ENCODE peak calls at places on chromosome 1, in five cellular contexts. One of them, this sample, is unnamed.

GRCh38 chr1:100448371-100448770 is 89.6 kb upstream of the GPR88 start:
- DNase-seq in effector CD4-positive, alpha-beta T cell: no peak
- DNase-seq in posterior cingulate gyrus: no peak
- DNase-seq in GM23338: no peak
- DNase-seq in stimulated activated CD4-positive, alpha-beta T cell treated with anti-CD3 and anti-CD28 coated beads, Interleukin-1b, Interleukin-23, amount 100 ng/mL, for 1 hour: no peak
- DNase-seq in this sample: no peak

GRCh38 chr1:244757091-244757939 is 78.1 kb upstream of the COX20 start:
- DNase-seq in posterior cingulate gyrus: no peak
- DNase-seq in effector CD4-positive, alpha-beta T cell: no peak
- DNase-seq in stimulated activated CD4-positive, alpha-beta T cell treated with anti-CD3 and anti-CD28 coated beads, Interleukin-1b, Interleukin-23, amount 100 ng/mL, for 1 hour: no peak
- DNase-seq in GM23338: no peak
- DNase-seq in this sample: no peak

GRCh38 chr1:10623391-10624145 is 148.8 kb downstream of the PEX14 start:
- DNase-seq in stimulated activated CD4-positive, alpha-beta T cell treated with anti-CD3 and anti-CD28 coated beads, Interleukin-1b, Interleukin-23, amount 100 ng/mL, for 1 hour: no peak
- DNase-seq in posterior cingulate gyrus: no peak
- DNase-seq in GM23338: no peak
- DNase-seq in effector CD4-positive, alpha-beta T cell: no peak
- DNase-seq in this sample: no peak

GRCh38 chr1:212470059-212470458 is 37.3 kb downstream of the NENF start:
- DNase-seq in GM23338: no peak
- DNase-seq in posterior cingulate gyrus: peak; percentile 77
- DNase-seq in stimulated activated CD4-positive, alpha-beta T cell treated with anti-CD3 and anti-CD28 coated beads, Interleukin-1b, Interleukin-23, amount 100 ng/mL, for 1 hour: no peak
- DNase-seq in effector CD4-positive, alpha-beta T cell: no peak
- DNase-seq in this sample: no peak

GRCh38 chr1:1364266-1364665 is 5.9 kb upstream of the MXRA8 start:
- DNase-seq in posterior cingulate gyrus: no peak
- DNase-seq in GM23338: no peak
- DNase-seq in effector CD4-positive, alpha-beta T cell: no peak
- DNase-seq in stimulated activated CD4-positive, alpha-beta T cell treated with anti-CD3 and anti-CD28 coated beads, Interleukin-1b, Interleukin-23, amount 100 ng/mL, for 1 hour: no peak
- DNase-seq in this sample: no peak

GRCh38 chr1:23696335-23696989 is 4.9 kb downstream of the RPL11 start:
- DNase-seq in posterior cingulate gyrus: no peak
- DNase-seq in effector CD4-positive, alpha-beta T cell: no peak
- DNase-seq in stimulated activated CD4-positive, alpha-beta T cell treated with anti-CD3 and anti-CD28 coated beads, Interleukin-1b, Interleukin-23, amount 100 ng/mL, for 1 hour: no peak
- DNase-seq in GM23338: no peak
- DNase-seq in this sample: no peak

GRCh38 chr1:54046671-54047383 is 6.2 kb downstream of the TMEM59 start:
- DNase-seq in GM23338: no peak
- DNase-seq in effector CD4-positive, alpha-beta T cell: no peak
- DNase-seq in posterior cingulate gyrus: no peak
- DNase-seq in stimulated activated CD4-positive, alpha-beta T cell treated with anti-CD3 and anti-CD28 coated beads, Interleukin-1b, Interleukin-23, amount 100 ng/mL, for 1 hour: no peak
- DNase-seq in this sample: no peak

GRCh38 chr1:230195199-230195598 is 128.2 kb downstream of the GALNT2 start:
- DNase-seq in posterior cingulate gyrus: no peak
- DNase-seq in effector CD4-positive, alpha-beta T cell: no peak
- DNase-seq in stimulated activated CD4-positive, alpha-beta T cell treated with anti-CD3 and anti-CD28 coated beads, Interleukin-1b, Interleukin-23, amount 100 ng/mL, for 1 hour: no peak
- DNase-seq in GM23338: no peak
- DNase-seq in this sample: no peak

GRCh38 chr1:171055966-171056643 is 34.6 kb upstream of the FMO3 start:
- DNase-seq in stimulated activated CD4-positive, alpha-beta T cell treated with anti-CD3 and anti-CD28 coated beads, Interleukin-1b, Interleukin-23, amount 100 ng/mL, for 1 hour: no peak
- DNase-seq in effector CD4-positive, alpha-beta T cell: no peak
- DNase-seq in posterior cingulate gyrus: no peak
- DNase-seq in GM23338: no peak
- DNase-seq in this sample: no peak

GRCh38 chr1:185585770-185586169 is 148.4 kb upstream of the HMCN1 start:
- DNase-seq in stimulated activated CD4-positive, alpha-beta T cell treated with anti-CD3 and anti-CD28 coated beads, Interleukin-1b, Interleukin-23, amount 100 ng/mL, for 1 hour: no peak
- DNase-seq in posterior cingulate gyrus: no peak
- DNase-seq in effector CD4-positive, alpha-beta T cell: no peak
- DNase-seq in GM23338: no peak
- DNase-seq in this sample: no peak